ENCODE peak calls at places on chromosomes 13 and 19, in ten cellular contexts. One of them, this sample, is unnamed.

GRCh38 chr19:19134687-19135158 is 3.6 kb downstream of the TMEM161A start:
- DNase-seq in IMR-90: no peak
- DNase-seq in effector CD4-positive, alpha-beta T cell: no peak
- DNase-seq in PC-3: no peak
- DNase-seq in CD4-positive, alpha-beta memory T cell: no peak
- DNase-seq in AG08396: no peak
- DNase-seq in heart right ventricle: no peak
- DNase-seq in activated CD8-positive, alpha-beta memory T cell treated with anti-CD3 and anti-CD28 coated beads, Interleukin-2, amount 50 U/mL, for 4 hours: peak; percentile 44
- DNase-seq in SK-N-SH: peak; percentile 32
- DNase-seq in globus pallidus: no peak
- DNase-seq in this sample: no peak

GRCh38 chr19:55258476-55258827 is 365 bp downstream of the PPP6R1 start:
- DNase-seq in IMR-90: no peak
- DNase-seq in effector CD4-positive, alpha-beta T cell: peak; percentile 40
- DNase-seq in PC-3: no peak
- DNase-seq in CD4-positive, alpha-beta memory T cell: no peak
- DNase-seq in AG08396: peak; percentile 72
- DNase-seq in heart right ventricle: no peak
- DNase-seq in activated CD8-positive, alpha-beta memory T cell treated with anti-CD3 and anti-CD28 coated beads, Interleukin-2, amount 50 U/mL, for 4 hours: peak; percentile 59
- DNase-seq in SK-N-SH: peak; percentile 87
- DNase-seq in globus pallidus: no peak
- DNase-seq in this sample: no peak

GRCh38 chr19:54188224-54188871 is 1.0 kb downstream of the MBOAT7 start:
- DNase-seq in IMR-90: peak; percentile 61
- DNase-seq in effector CD4-positive, alpha-beta T cell: peak; percentile 51
- DNase-seq in PC-3: peak; percentile 54
- DNase-seq in CD4-positive, alpha-beta memory T cell: peak; percentile 91
- DNase-seq in AG08396: peak; percentile 62
- DNase-seq in heart right ventricle: no peak
- DNase-seq in activated CD8-positive, alpha-beta memory T cell treated with anti-CD3 and anti-CD28 coated beads, Interleukin-2, amount 50 U/mL, for 4 hours: peak; percentile 57
- DNase-seq in SK-N-SH: no peak
- DNase-seq in globus pallidus: no peak
- DNase-seq in this sample: peak; percentile 48

GRCh38 chr19:31715249-31715944 is 366.2 kb upstream of the TSHZ3 start:
- DNase-seq in IMR-90: no peak
- DNase-seq in effector CD4-positive, alpha-beta T cell: no peak
- DNase-seq in PC-3: no peak
- DNase-seq in CD4-positive, alpha-beta memory T cell: no peak
- DNase-seq in AG08396: peak; percentile 11
- DNase-seq in heart right ventricle: no peak
- DNase-seq in activated CD8-positive, alpha-beta memory T cell treated with anti-CD3 and anti-CD28 coated beads, Interleukin-2, amount 50 U/mL, for 4 hours: no peak
- DNase-seq in SK-N-SH: no peak
- DNase-seq in globus pallidus: no peak
- DNase-seq in this sample: no peak

GRCh38 chr19:33621811-33622504 is at the start of gene CHST8:
- DNase-seq in IMR-90: no peak
- DNase-seq in effector CD4-positive, alpha-beta T cell: no peak
- DNase-seq in PC-3: no peak
- DNase-seq in CD4-positive, alpha-beta memory T cell: no peak
- DNase-seq in AG08396: peak; percentile 75
- DNase-seq in heart right ventricle: peak; percentile 57
- DNase-seq in activated CD8-positive, alpha-beta memory T cell treated with anti-CD3 and anti-CD28 coated beads, Interleukin-2, amount 50 U/mL, for 4 hours: no peak
- DNase-seq in SK-N-SH: peak; percentile 93
- DNase-seq in globus pallidus: no peak
- DNase-seq in this sample: no peak

GRCh38 chr13:67224148-67224846 is 5.8 kb downstream of the PCDH9 start:
- DNase-seq in IMR-90: peak; percentile 82
- DNase-seq in effector CD4-positive, alpha-beta T cell: no peak
- DNase-seq in PC-3: peak; percentile 69
- DNase-seq in CD4-positive, alpha-beta memory T cell: peak; percentile 39
- DNase-seq in AG08396: peak; percentile 53
- DNase-seq in heart right ventricle: peak; percentile 71
- DNase-seq in activated CD8-positive, alpha-beta memory T cell treated with anti-CD3 and anti-CD28 coated beads, Interleukin-2, amount 50 U/mL, for 4 hours: peak; percentile 35
- DNase-seq in SK-N-SH: peak; percentile 62
- DNase-seq in globus pallidus: peak; percentile 93
- DNase-seq in this sample: peak; percentile 94

GRCh38 chr19:14475251-14476073 is at the start of gene PTGER1:
- DNase-seq in IMR-90: peak; percentile 35
- DNase-seq in effector CD4-positive, alpha-beta T cell: no peak
- DNase-seq in PC-3: peak; percentile 68
- DNase-seq in CD4-positive, alpha-beta memory T cell: peak; percentile 60
- DNase-seq in AG08396: peak; percentile 81
- DNase-seq in heart right ventricle: no peak
- DNase-seq in activated CD8-positive, alpha-beta memory T cell treated with anti-CD3 and anti-CD28 coated beads, Interleukin-2, amount 50 U/mL, for 4 hours: no peak
- DNase-seq in SK-N-SH: peak; percentile 89
- DNase-seq in globus pallidus: no peak
- DNase-seq in this sample: no peak

GRCh38 chr13:82165396-82166174 is 1716.7 kb downstream of the SLITRK1 start:
- DNase-seq in IMR-90: no peak
- DNase-seq in effector CD4-positive, alpha-beta T cell: no peak
- DNase-seq in PC-3: no peak
- DNase-seq in CD4-positive, alpha-beta memory T cell: no peak
- DNase-seq in AG08396: no peak
- DNase-seq in heart right ventricle: peak; percentile 2
- DNase-seq in activated CD8-positive, alpha-beta memory T cell treated with anti-CD3 and anti-CD28 coated beads, Interleukin-2, amount 50 U/mL, for 4 hours: no peak
- DNase-seq in SK-N-SH: peak; percentile 22
- DNase-seq in globus pallidus: no peak
- DNase-seq in this sample: no peak

GRCh38 chr19:41951686-41952172 is 7.4 kb downstream of the RABAC1 start:
- DNase-seq in IMR-90: peak; percentile 65
- DNase-seq in effector CD4-positive, alpha-beta T cell: peak; percentile 88
- DNase-seq in PC-3: peak; percentile 87
- DNase-seq in CD4-positive, alpha-beta memory T cell: peak; percentile 80
- DNase-seq in AG08396: peak; percentile 88
- DNase-seq in heart right ventricle: peak; percentile 82
- DNase-seq in activated CD8-positive, alpha-beta memory T cell treated with anti-CD3 and anti-CD28 coated beads, Interleukin-2, amount 50 U/mL, for 4 hours: peak; percentile 95
- DNase-seq in SK-N-SH: peak; percentile 90
- DNase-seq in globus pallidus: peak; percentile 60
- DNase-seq in this sample: peak; percentile 72

GRCh38 chr19:33703438-33703750 is 81.6 kb downstream of the CHST8 start:
- DNase-seq in IMR-90: no peak
- DNase-seq in effector CD4-positive, alpha-beta T cell: no peak
- DNase-seq in PC-3: no peak
- DNase-seq in CD4-positive, alpha-beta memory T cell: no peak
- DNase-seq in AG08396: no peak
- DNase-seq in heart right ventricle: no peak
- DNase-seq in activated CD8-positive, alpha-beta memory T cell treated with anti-CD3 and anti-CD28 coated beads, Interleukin-2, amount 50 U/mL, for 4 hours: no peak
- DNase-seq in SK-N-SH: peak; percentile 5
- DNase-seq in globus pallidus: no peak
- DNase-seq in this sample: no peak

GRCh38 chr19:14440049-14440448 is 6.9 kb downstream of the PKN1 start:
- DNase-seq in IMR-90: no peak
- DNase-seq in effector CD4-positive, alpha-beta T cell: peak; percentile 62
- DNase-seq in PC-3: no peak
- DNase-seq in CD4-positive, alpha-beta memory T cell: peak; percentile 82
- DNase-seq in AG08396: no peak
- DNase-seq in heart right ventricle: peak; percentile 80
- DNase-seq in activated CD8-positive, alpha-beta memory T cell treated with anti-CD3 and anti-CD28 coated beads, Interleukin-2, amount 50 U/mL, for 4 hours: peak; percentile 70
- DNase-seq in SK-N-SH: no peak
- DNase-seq in globus pallidus: peak; percentile 48
- DNase-seq in this sample: peak; percentile 64

GRCh38 chr19:3669616-3670257 is 30.5 kb downstream of the PIP5K1C start:
- DNase-seq in IMR-90: no peak
- DNase-seq in effector CD4-positive, alpha-beta T cell: no peak
- DNase-seq in PC-3: no peak
- DNase-seq in CD4-positive, alpha-beta memory T cell: peak; percentile 16
- DNase-seq in AG08396: no peak
- DNase-seq in heart right ventricle: no peak
- DNase-seq in activated CD8-positive, alpha-beta memory T cell treated with anti-CD3 and anti-CD28 coated beads, Interleukin-2, amount 50 U/mL, for 4 hours: no peak
- DNase-seq in SK-N-SH: no peak
- DNase-seq in globus pallidus: no peak
- DNase-seq in this sample: no peak

GRCh38 chr13:50209646-50210045 is 194.4 kb downstream of the KCNRG start:
- DNase-seq in IMR-90: no peak
- DNase-seq in effector CD4-positive, alpha-beta T cell: no peak
- DNase-seq in PC-3: no peak
- DNase-seq in CD4-positive, alpha-beta memory T cell: no peak
- DNase-seq in AG08396: no peak
- DNase-seq in heart right ventricle: no peak
- DNase-seq in activated CD8-positive, alpha-beta memory T cell treated with anti-CD3 and anti-CD28 coated beads, Interleukin-2, amount 50 U/mL, for 4 hours: no peak
- DNase-seq in SK-N-SH: no peak
- DNase-seq in globus pallidus: no peak
- DNase-seq in this sample: no peak

GRCh38 chr13:101424381-101425155 is 8.3 kb upstream of the NALCN start:
- DNase-seq in IMR-90: peak; percentile 57
- DNase-seq in effector CD4-positive, alpha-beta T cell: no peak
- DNase-seq in PC-3: peak; percentile 33
- DNase-seq in CD4-positive, alpha-beta memory T cell: no peak
- DNase-seq in AG08396: no peak
- DNase-seq in heart right ventricle: no peak
- DNase-seq in activated CD8-positive, alpha-beta memory T cell treated with anti-CD3 and anti-CD28 coated beads, Interleukin-2, amount 50 U/mL, for 4 hours: no peak
- DNase-seq in SK-N-SH: no peak
- DNase-seq in globus pallidus: peak; percentile 93
- DNase-seq in this sample: peak; percentile 95

GRCh38 chr19:55232986-55233385 is 4.4 kb upstream of the TMEM86B start:
- DNase-seq in IMR-90: no peak
- DNase-seq in effector CD4-positive, alpha-beta T cell: no peak
- DNase-seq in PC-3: no peak
- DNase-seq in CD4-positive, alpha-beta memory T cell: no peak
- DNase-seq in AG08396: no peak
- DNase-seq in heart right ventricle: no peak
- DNase-seq in activated CD8-positive, alpha-beta memory T cell treated with anti-CD3 and anti-CD28 coated beads, Interleukin-2, amount 50 U/mL, for 4 hours: no peak
- DNase-seq in SK-N-SH: no peak
- DNase-seq in globus pallidus: no peak
- DNase-seq in this sample: no peak

GRCh38 chr19:6531163-6531955 is 533 bp downstream of the TNFSF9 start:
- DNase-seq in IMR-90: no peak
- DNase-seq in effector CD4-positive, alpha-beta T cell: no peak
- DNase-seq in PC-3: no peak
- DNase-seq in CD4-positive, alpha-beta memory T cell: no peak
- DNase-seq in AG08396: no peak
- DNase-seq in heart right ventricle: no peak
- DNase-seq in activated CD8-positive, alpha-beta memory T cell treated with anti-CD3 and anti-CD28 coated beads, Interleukin-2, amount 50 U/mL, for 4 hours: no peak
- DNase-seq in SK-N-SH: no peak
- DNase-seq in globus pallidus: no peak
- DNase-seq in this sample: no peak

GRCh38 chr19:31733591-31733990 is 384.4 kb upstream of the TSHZ3 start:
- DNase-seq in IMR-90: no peak
- DNase-seq in effector CD4-positive, alpha-beta T cell: no peak
- DNase-seq in PC-3: no peak
- DNase-seq in CD4-positive, alpha-beta memory T cell: no peak
- DNase-seq in AG08396: no peak
- DNase-seq in heart right ventricle: no peak
- DNase-seq in activated CD8-positive, alpha-beta memory T cell treated with anti-CD3 and anti-CD28 coated beads, Interleukin-2, amount 50 U/mL, for 4 hours: no peak
- DNase-seq in SK-N-SH: no peak
- DNase-seq in globus pallidus: no peak
- DNase-seq in this sample: no peak

GRCh38 chr19:3593156-3593555 is 7.9 kb downstream of the GIPC3 start:
- DNase-seq in IMR-90: no peak
- DNase-seq in effector CD4-positive, alpha-beta T cell: no peak
- DNase-seq in PC-3: no peak
- DNase-seq in CD4-positive, alpha-beta memory T cell: no peak
- DNase-seq in AG08396: no peak
- DNase-seq in heart right ventricle: no peak
- DNase-seq in activated CD8-positive, alpha-beta memory T cell treated with anti-CD3 and anti-CD28 coated beads, Interleukin-2, amount 50 U/mL, for 4 hours: no peak
- DNase-seq in SK-N-SH: no peak
- DNase-seq in globus pallidus: no peak
- DNase-seq in this sample: no peak

GRCh38 chr19:38531515-38531914 is 86.2 kb downstream of the MAP4K1 start:
- DNase-seq in IMR-90: no peak
- DNase-seq in effector CD4-positive, alpha-beta T cell: no peak
- DNase-seq in PC-3: no peak
- DNase-seq in CD4-positive, alpha-beta memory T cell: no peak
- DNase-seq in AG08396: no peak
- DNase-seq in heart right ventricle: no peak
- DNase-seq in activated CD8-positive, alpha-beta memory T cell treated with anti-CD3 and anti-CD28 coated beads, Interleukin-2, amount 50 U/mL, for 4 hours: no peak
- DNase-seq in SK-N-SH: no peak
- DNase-seq in globus pallidus: no peak
- DNase-seq in this sample: no peak

GRCh38 chr13:36090592-36090991 is 40.6 kb downstream of the DCLK1 start:
- DNase-seq in IMR-90: no peak
- DNase-seq in effector CD4-positive, alpha-beta T cell: no peak
- DNase-seq in PC-3: no peak
- DNase-seq in CD4-positive, alpha-beta memory T cell: peak; percentile 20
- DNase-seq in AG08396: no peak
- DNase-seq in heart right ventricle: no peak
- DNase-seq in activated CD8-positive, alpha-beta memory T cell treated with anti-CD3 and anti-CD28 coated beads, Interleukin-2, amount 50 U/mL, for 4 hours: no peak
- DNase-seq in SK-N-SH: no peak
- DNase-seq in globus pallidus: no peak
- DNase-seq in this sample: no peak

GRCh38 chr19:7763696-7764095 is 653 bp downstream of the CLEC4M start:
- DNase-seq in IMR-90: no peak
- DNase-seq in effector CD4-positive, alpha-beta T cell: no peak
- DNase-seq in PC-3: no peak
- DNase-seq in CD4-positive, alpha-beta memory T cell: no peak
- DNase-seq in AG08396: no peak
- DNase-seq in heart right ventricle: no peak
- DNase-seq in activated CD8-positive, alpha-beta memory T cell treated with anti-CD3 and anti-CD28 coated beads, Interleukin-2, amount 50 U/mL, for 4 hours: no peak
- DNase-seq in SK-N-SH: no peak
- DNase-seq in globus pallidus: no peak
- DNase-seq in this sample: no peak

GRCh38 chr13:101231751-101232428 is 184.4 kb downstream of the NALCN start:
- DNase-seq in IMR-90: peak; percentile 35
- DNase-seq in effector CD4-positive, alpha-beta T cell: no peak
- DNase-seq in PC-3: no peak
- DNase-seq in CD4-positive, alpha-beta memory T cell: no peak
- DNase-seq in AG08396: no peak
- DNase-seq in heart right ventricle: no peak
- DNase-seq in activated CD8-positive, alpha-beta memory T cell treated with anti-CD3 and anti-CD28 coated beads, Interleukin-2, amount 50 U/mL, for 4 hours: no peak
- DNase-seq in SK-N-SH: no peak
- DNase-seq in globus pallidus: no peak
- DNase-seq in this sample: no peak

GRCh38 chr13:30222253-30222652 is 85.1 kb downstream of the KATNAL1 start:
- DNase-seq in IMR-90: peak; percentile 45
- DNase-seq in effector CD4-positive, alpha-beta T cell: no peak
- DNase-seq in PC-3: peak; percentile 6
- DNase-seq in CD4-positive, alpha-beta memory T cell: no peak
- DNase-seq in AG08396: no peak
- DNase-seq in heart right ventricle: no peak
- DNase-seq in activated CD8-positive, alpha-beta memory T cell treated with anti-CD3 and anti-CD28 coated beads, Interleukin-2, amount 50 U/mL, for 4 hours: no peak
- DNase-seq in SK-N-SH: no peak
- DNase-seq in globus pallidus: no peak
- DNase-seq in this sample: no peak

GRCh38 chr19:10270180-10270615 is 722 bp upstream of the ICAM1 start:
- DNase-seq in IMR-90: no peak
- DNase-seq in effector CD4-positive, alpha-beta T cell: peak; percentile 48
- DNase-seq in PC-3: no peak
- DNase-seq in CD4-positive, alpha-beta memory T cell: peak; percentile 80
- DNase-seq in AG08396: peak; percentile 27
- DNase-seq in heart right ventricle: peak; percentile 72
- DNase-seq in activated CD8-positive, alpha-beta memory T cell treated with anti-CD3 and anti-CD28 coated beads, Interleukin-2, amount 50 U/mL, for 4 hours: peak; percentile 63
- DNase-seq in SK-N-SH: peak; percentile 39
- DNase-seq in globus pallidus: no peak
- DNase-seq in this sample: peak; percentile 39

GRCh38 chr13:87122551-87122950 is 548.6 kb upstream of the SLITRK5 start:
- DNase-seq in IMR-90: peak; percentile 68
- DNase-seq in effector CD4-positive, alpha-beta T cell: no peak
- DNase-seq in PC-3: peak; percentile 54
- DNase-seq in CD4-positive, alpha-beta memory T cell: no peak
- DNase-seq in AG08396: no peak
- DNase-seq in heart right ventricle: no peak
- DNase-seq in activated CD8-positive, alpha-beta memory T cell treated with anti-CD3 and anti-CD28 coated beads, Interleukin-2, amount 50 U/mL, for 4 hours: no peak
- DNase-seq in SK-N-SH: no peak
- DNase-seq in globus pallidus: no peak
- DNase-seq in this sample: no peak

GRCh38 chr13:79440958-79441553 is 35.0 kb upstream of the RBM26 start:
- DNase-seq in IMR-90: no peak
- DNase-seq in effector CD4-positive, alpha-beta T cell: no peak
- DNase-seq in PC-3: no peak
- DNase-seq in CD4-positive, alpha-beta memory T cell: no peak
- DNase-seq in AG08396: no peak
- DNase-seq in heart right ventricle: no peak
- DNase-seq in activated CD8-positive, alpha-beta memory T cell treated with anti-CD3 and anti-CD28 coated beads, Interleukin-2, amount 50 U/mL, for 4 hours: no peak
- DNase-seq in SK-N-SH: no peak
- DNase-seq in globus pallidus: no peak
- DNase-seq in this sample: no peak

GRCh38 chr19:35265126-35265995 is 3.4 kb upstream of the USF2 start:
- DNase-seq in IMR-90: no peak
- DNase-seq in effector CD4-positive, alpha-beta T cell: no peak
- DNase-seq in PC-3: peak; percentile 22
- DNase-seq in CD4-positive, alpha-beta memory T cell: no peak
- DNase-seq in AG08396: no peak
- DNase-seq in heart right ventricle: no peak
- DNase-seq in activated CD8-positive, alpha-beta memory T cell treated with anti-CD3 and anti-CD28 coated beads, Interleukin-2, amount 50 U/mL, for 4 hours: no peak
- DNase-seq in SK-N-SH: no peak
- DNase-seq in globus pallidus: no peak
- DNase-seq in this sample: no peak

GRCh38 chr19:6394831-6395230 is 1.9 kb upstream of the GTF2F1 start:
- DNase-seq in IMR-90: no peak
- DNase-seq in effector CD4-positive, alpha-beta T cell: no peak
- DNase-seq in PC-3: no peak
- DNase-seq in CD4-positive, alpha-beta memory T cell: no peak
- DNase-seq in AG08396: no peak
- DNase-seq in heart right ventricle: no peak
- DNase-seq in activated CD8-positive, alpha-beta memory T cell treated with anti-CD3 and anti-CD28 coated beads, Interleukin-2, amount 50 U/mL, for 4 hours: no peak
- DNase-seq in SK-N-SH: no peak
- DNase-seq in globus pallidus: no peak
- DNase-seq in this sample: no peak